ENCODE peak calls at places on chromosomes 11 and 22, in four cellular contexts. One of them, this sample, is unnamed.

GRCh38 chr11:59552844-59553243 is 41.5 kb downstream of the OR4D9 start:
- DNase-seq in HCT116: no peak
- DNase-seq in fibroblast of lung: no peak
- DNase-seq in stomach: no peak
- DNase-seq in this sample: no peak

GRCh38 chr22:30892286-30892685 is 76.3 kb downstream of the MORC2 start:
- DNase-seq in HCT116: no peak
- DNase-seq in stomach: peak
- DNase-seq in fibroblast of lung: no peak
- DNase-seq in this sample: no peak

GRCh38 chr22:19800761-19801244 is 40.2 kb downstream of the TBX1 start:
- DNase-seq in HCT116: no peak
- DNase-seq in fibroblast of lung: peak
- DNase-seq in stomach: no peak
- DNase-seq in this sample: no peak

GRCh38 chr22:41619979-41620645 is 731 bp downstream of the DESI1 start:
- DNase-seq in HCT116: no peak
- DNase-seq in fibroblast of lung: no peak
- DNase-seq in stomach: peak
- DNase-seq in this sample: peak

GRCh38 chr11:115610908-115611307 is 106.7 kb upstream of the CADM1 start:
- DNase-seq in stomach: no peak
- DNase-seq in HCT116: no peak
- DNase-seq in fibroblast of lung: no peak
- DNase-seq in this sample: no peak

GRCh38 chr22:30609260-30610185 is 2.5 kb downstream of the TCN2 start:
- DNase-seq in stomach: peak
- DNase-seq in HCT116: no peak
- DNase-seq in fibroblast of lung: peak
- DNase-seq in this sample: no peak

GRCh38 chr11:797300-798092 is 585 bp downstream of the SLC25A22 start:
- DNase-seq in HCT116: no peak
- DNase-seq in stomach: peak
- DNase-seq in fibroblast of lung: peak
- DNase-seq in this sample: peak

GRCh38 chr11:17742019-17742418 is 7.4 kb downstream of the KCNC1 start:
- DNase-seq in HCT116: no peak
- DNase-seq in fibroblast of lung: no peak
- DNase-seq in stomach: no peak
- DNase-seq in this sample: no peak

GRCh38 chr22:26053737-26054316 is 115.4 kb upstream of the SEZ6L start:
- DNase-seq in stomach: no peak
- DNase-seq in HCT116: no peak
- DNase-seq in fibroblast of lung: no peak
- DNase-seq in this sample: no peak

GRCh38 chr11:62501432-62501891 is 45.1 kb downstream of the AHNAK start:
- DNase-seq in HCT116: no peak
- DNase-seq in fibroblast of lung: peak
- DNase-seq in stomach: peak
- DNase-seq in this sample: no peak

GRCh38 chr11:3962406-3962840 is 107.0 kb downstream of the STIM1 start:
- DNase-seq in HCT116: no peak
- DNase-seq in fibroblast of lung: no peak
- DNase-seq in stomach: no peak
- DNase-seq in this sample: no peak

GRCh38 chr11:48210052-48210451 is 6.6 kb upstream of the OR4B1 start:
- DNase-seq in fibroblast of lung: no peak
- DNase-seq in stomach: no peak
- DNase-seq in HCT116: no peak
- DNase-seq in this sample: no peak

GRCh38 chr11:65492637-65493366 is 6.0 kb upstream of the MALAT1 start:
- DNase-seq in fibroblast of lung: peak
- DNase-seq in stomach: peak
- DNase-seq in HCT116: no peak
- DNase-seq in this sample: no peak

GRCh38 chr11:65491614-65492386 is 7.0 kb upstream of the MALAT1 start:
- DNase-seq in stomach: peak
- DNase-seq in fibroblast of lung: peak
- DNase-seq in HCT116: peak
- DNase-seq in this sample: no peak

GRCh38 chr11:65493367-65494176 is 5.3 kb upstream of the MALAT1 start:
- DNase-seq in fibroblast of lung: peak
- DNase-seq in stomach: peak
- DNase-seq in HCT116: peak
- DNase-seq in this sample: no peak

GRCh38 chr11:65491163-65491465 is 7.7 kb upstream of the MALAT1 start:
- DNase-seq in stomach: no peak
- DNase-seq in fibroblast of lung: peak
- DNase-seq in HCT116: no peak
- DNase-seq in this sample: no peak

DNA sequence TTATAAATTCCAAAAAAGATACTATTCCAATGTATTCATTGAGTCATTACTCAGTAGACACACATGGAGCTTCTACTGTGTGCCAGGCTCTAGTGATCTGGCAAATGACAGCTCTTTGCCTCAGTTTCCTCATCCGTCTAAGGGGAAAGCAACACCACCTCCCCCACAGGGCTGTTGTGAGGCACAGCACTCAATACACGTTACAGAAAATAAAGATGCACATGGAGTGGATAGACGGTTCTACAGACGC is 6.5 kb upstream of the MALAT1 start:
- DNase-seq in stomach: no peak
- DNase-seq in HCT116: no peak
- DNase-seq in fibroblast of lung: no peak
- DNase-seq in this sample: no peak
- H3K4me3 ChIP-seq in stomach: no peak
- H3K4me3 ChIP-seq in HCT116: peak
- H3K4me3 ChIP-seq in fibroblast of lung: no peak
- H3K4me3 ChIP-seq in this sample: no peak

GRCh38 chr11:66317322-66317765 is 500 bp upstream of the CD248 start:
- DNase-seq in stomach: no peak
- DNase-seq in HCT116: no peak
- DNase-seq in fibroblast of lung: peak
- DNase-seq in this sample: peak

GRCh38 chr11:66315921-66316811 is 678 bp downstream of the CD248 start:
- DNase-seq in HCT116: no peak
- DNase-seq in stomach: no peak
- DNase-seq in fibroblast of lung: no peak
- DNase-seq in this sample: no peak

GRCh38 chr11:66316849-66317251 is at the start of gene CD248:
- DNase-seq in fibroblast of lung: peak
- DNase-seq in stomach: no peak
- DNase-seq in HCT116: no peak
- DNase-seq in this sample: no peak

GRCh38 chr11:66318576-66318970 is 1.7 kb upstream of the CD248 start:
- DNase-seq in stomach: no peak
- DNase-seq in fibroblast of lung: peak
- DNase-seq in HCT116: no peak
- DNase-seq in this sample: no peak

GRCh38 chr11:66317766-66318575 is 1.1 kb upstream of the CD248 start:
- DNase-seq in fibroblast of lung: peak
- DNase-seq in stomach: peak
- DNase-seq in HCT116: no peak
- DNase-seq in this sample: peak
- H3K4me3 ChIP-seq in fibroblast of lung: no peak
- H3K4me3 ChIP-seq in stomach: peak
- H3K4me3 ChIP-seq in HCT116: no peak
- H3K4me3 ChIP-seq in this sample: peak

GRCh38 chr22:32494971-32495370 is 20.4 kb downstream of the FBXO7 start:
- DNase-seq in stomach: no peak
- DNase-seq in fibroblast of lung: no peak
- DNase-seq in HCT116: no peak
- DNase-seq in this sample: no peak
- H3K4me3 ChIP-seq in stomach: no peak
- H3K4me3 ChIP-seq in fibroblast of lung: no peak
- H3K4me3 ChIP-seq in HCT116: no peak
- H3K4me3 ChIP-seq in this sample: no peak

DNA sequence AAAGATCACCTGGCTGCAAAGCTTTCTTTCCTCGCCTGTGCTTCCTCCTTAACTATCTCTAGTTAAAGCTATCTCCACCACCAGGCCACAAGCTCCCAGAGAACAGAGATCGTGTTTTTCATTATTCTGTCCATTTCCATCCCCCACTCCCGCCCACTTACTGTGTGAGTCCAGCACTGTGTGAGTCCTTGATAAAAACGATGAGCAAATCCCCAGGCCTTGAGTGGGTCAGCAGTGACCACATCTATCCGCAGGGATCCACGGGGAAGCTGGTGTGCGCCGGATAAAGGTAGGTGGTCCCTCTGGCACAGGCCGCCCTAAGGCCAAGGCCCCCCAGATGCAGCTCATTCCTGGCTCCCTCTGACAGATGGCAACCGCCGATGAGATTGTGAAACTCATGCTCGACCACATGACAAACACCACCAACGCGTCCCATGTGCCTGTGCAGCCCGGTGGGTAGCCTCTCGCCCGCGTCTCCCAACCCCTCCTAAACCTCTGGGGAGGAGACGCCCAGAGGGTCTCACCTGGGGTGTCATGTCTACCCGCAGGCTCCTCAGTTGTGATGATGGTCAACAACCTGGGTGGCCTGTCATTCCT is 9.3 kb downstream of the TKFC start:
- DNase-seq in stomach: no peak
- DNase-seq in HCT116: no peak
- DNase-seq in fibroblast of lung: no peak
- DNase-seq in this sample: no peak
- H3K4me3 ChIP-seq in stomach: no peak
- H3K4me3 ChIP-seq in HCT116: no peak
- H3K4me3 ChIP-seq in fibroblast of lung: no peak
- H3K4me3 ChIP-seq in this sample: no peak

GRCh38 chr11:77468527-77468926 is 5.4 kb downstream of the PAK1 start:
- DNase-seq in HCT116: no peak
- DNase-seq in stomach: no peak
- DNase-seq in fibroblast of lung: no peak
- DNase-seq in this sample: no peak
- H3K4me3 ChIP-seq in HCT116: no peak
- H3K4me3 ChIP-seq in stomach: no peak
- H3K4me3 ChIP-seq in fibroblast of lung: no peak
- H3K4me3 ChIP-seq in this sample: no peak